ENCODE peak calls at places on chromosomes 6 and 20, in eight cellular contexts. S is WERI-Rb-1; N is trophoblast cell; I is cardiac muscle cell; Y is CD8-positive, alpha-beta T cell; E is aorta; K is neuronal stem cell; X is PC-3. A is an unnamed sample. For H3K27me3 and H3K36me3, the result is how much of the 10 kb centered on the place peaks cover.

GRCh38 chr6:6892706-6893601 is 214.8 kb upstream of the RREB1 start:
- DNase-seq in S (no peak), N (no peak), I (no peak), Y (no peak), E (no peak), K (no peak), X (no peak), A (no peak)

GRCh38 chr6:43481591-43482242 is 4.3 kb downstream of the TJAP1 start:
- DNase-seq in S (no peak), N (peak), I (no peak), Y (no peak), E (no peak), K (no peak), X (peak), A (no peak)

GRCh38 chr20:15061955-15062354 is 724.5 kb upstream of the FLRT3 start:
- DNase-seq in S (no peak), N (peak), I (no peak), Y (no peak), E (no peak), K (no peak), X (peak), A (peak)

GRCh38 chr6:30844118-30844535 is 40.2 kb upstream of the DDR1 start:
- DNase-seq in S (no peak), N (peak), I (peak), Y (no peak), E (no peak), K (peak), X (no peak), A (peak)

GRCh38 chr6:44667226-44667625 is 279.7 kb downstream of the CDC5L start:
- DNase-seq in S (no peak), N (no peak), I (peak), Y (no peak), E (no peak), K (peak), X (peak), A (peak)

GRCh38 chr6:147211349-147211748 is 7.1 kb downstream of the STXBP5 start:
- DNase-seq in S (no peak), N (no peak), I (no peak), Y (no peak), E (no peak), K (no peak), X (no peak), A (no peak)

GRCh38 chr6:156787569-156788492 is 10.7 kb downstream of the ARID1B start:
- DNase-seq in S (no peak), N (no peak), I (no peak), Y (no peak), E (no peak), K (no peak), X (no peak), A (peak)

GRCh38 chr20:11919046-11919445 is 1.4 kb downstream of the BTBD3 start:
- DNase-seq in S (peak), N (no peak), I (peak), Y (no peak), E (no peak), K (no peak), X (no peak), A (no peak)

GRCh38 chr6:20492099-20492498 is 42.2 kb upstream of the CDKAL1 start:
- DNase-seq in S (no peak), N (no peak), I (no peak), Y (no peak), E (no peak), K (no peak), X (no peak), A (no peak)

GRCh38 chr6:157707576-157707975 is 115.5 kb upstream of the SNX9 start:
- DNase-seq in S (no peak), N (no peak), I (no peak), Y (no peak), E (no peak), K (no peak), X (no peak), A (no peak)

GRCh38 chr20:58634818-58635665 is 16.0 kb upstream of the STX16 start:
- DNase-seq in S (no peak), N (no peak), I (no peak), Y (no peak), E (peak), K (no peak), X (no peak), A (no peak)

GRCh38 chr6:15956205-15957106 is 172.4 kb upstream of the MYLIP start:
- DNase-seq in S (no peak), N (no peak), I (peak), Y (no peak), E (no peak), K (no peak), X (no peak), A (no peak)

GRCh38 chr6:166903027-166903426 is 53.3 kb downstream of the RNASET2 start:
- DNase-seq in S (no peak), N (peak), I (peak), Y (no peak), E (no peak), K (no peak), X (no peak), A (no peak)

GRCh38 chr6:14458669-14459266 is 341.2 kb downstream of the CD83 start:
- DNase-seq in S (no peak), N (no peak), I (peak), Y (no peak), E (no peak), K (no peak), X (peak), A (no peak)

GRCh38 chr6:107511410-107512070 is 21.6 kb downstream of the SOBP start:
- DNase-seq in S (no peak), N (no peak), I (peak), Y (no peak), E (peak), K (no peak), X (no peak), A (no peak)

GRCh38 chr20:61422636-61423425 is 170.8 kb downstream of the CDH4 start:
- DNase-seq in S (no peak), N (no peak), I (no peak), Y (no peak), E (no peak), K (no peak), X (no peak), A (peak)

GRCh38 chr6:34248727-34249468 is at the start of gene SMIM29:
- DNase-seq in S (peak), N (peak), I (peak), Y (peak), E (peak), K (peak), X (peak), A (peak)

GRCh38 chr6:132768051-132768517 is 10.4 kb upstream of the VNN2 start:
- DNase-seq in S (peak), N (peak), I (peak), Y (no peak), E (no peak), K (peak), X (peak), A (peak)

GRCh38 chr20:61615806-61616205 is 363.7 kb downstream of the CDH4 start:
- DNase-seq in S (no peak), N (no peak), I (no peak), Y (no peak), E (no peak), K (no peak), X (no peak), A (no peak)

GRCh38 chr6:88725111-88725711 is 238.2 kb downstream of the RNGTT start:
- DNase-seq in S (peak), N (peak), I (peak), Y (no peak), E (no peak), K (no peak), X (no peak), A (peak)

GRCh38 chr6:46013639-46014038 is 2.0 kb downstream of the CLIC5 start:
- DNase-seq in S (no peak), N (no peak), I (no peak), Y (no peak), E (no peak), K (no peak), X (no peak), A (no peak)

GRCh38 chr6:158042245-158042798 is 60.7 kb downstream of the SYNJ2 start:
- DNase-seq in S (no peak), N (peak), I (peak), Y (no peak), E (peak), K (no peak), X (peak), A (no peak)

GRCh38 chr6:131258816-131259476 is 123.7 kb downstream of the AKAP7 start:
- DNase-seq in S (peak), N (no peak), I (no peak), Y (no peak), E (no peak), K (no peak), X (peak), A (peak)

GRCh38 chr6:6008648-6009421 is 2.1 kb upstream of the NRN1 start:
- DNase-seq in S (peak), N (peak), I (peak), Y (peak), E (peak), K (peak), X (peak), A (peak)

GRCh38 chr20:33192912-33193501 is 24.1 kb upstream of the BPIFA3 start:
- DNase-seq in S (no peak), N (no peak), I (no peak), Y (no peak), E (no peak), K (no peak), X (no peak), A (peak)

GRCh38 chr6:50850223-50850751 is 31.6 kb downstream of the TFAP2B start:
- DNase-seq in S (peak), N (peak), I (no peak), Y (no peak), E (no peak), K (no peak), X (peak), A (peak)
- H3K27me3 ChIP-seq in S (under half), N (under half), I (half or more), Y (under half), E (under half), K (under half), X (half or more), A (half or more)

DNA sequence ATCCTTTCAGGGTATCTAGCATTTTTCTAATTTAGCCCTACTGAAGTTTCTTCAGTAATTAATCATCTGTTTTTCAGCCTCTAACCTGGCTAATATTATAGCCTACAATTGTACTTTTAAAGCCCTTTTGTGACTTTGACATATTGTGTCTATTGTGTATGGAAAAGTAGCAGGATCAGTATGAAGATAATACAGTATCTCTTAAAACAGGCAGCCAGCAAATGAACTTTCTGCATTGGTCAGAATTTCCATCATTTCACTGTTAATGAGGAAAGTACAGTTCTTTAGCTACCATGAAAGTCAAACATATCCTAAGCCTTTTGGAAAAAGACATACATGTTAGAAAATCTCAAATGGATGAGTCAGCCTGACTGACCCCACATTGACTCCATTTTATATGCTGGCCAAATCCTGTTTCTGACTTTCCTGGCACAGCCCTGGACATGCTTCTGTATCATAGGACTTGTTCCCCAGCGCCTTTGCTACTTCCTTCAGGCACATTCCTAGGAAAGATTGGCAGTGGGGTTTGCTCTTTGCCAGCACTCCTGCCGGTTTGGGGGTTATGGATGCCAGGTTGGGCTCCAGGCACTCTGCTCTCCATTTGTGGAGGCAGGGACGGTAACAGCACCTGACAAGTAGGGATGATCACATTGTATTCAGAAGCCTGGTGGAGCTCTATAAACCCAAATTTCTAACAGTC is 43.6 kb downstream of the TOP1 start:
- DNase-seq in S (no peak), N (no peak), I (peak), Y (no peak), E (no peak), K (no peak), X (peak), A (no peak)
- H3K36me3 ChIP-seq in S (under half), N (under half), I (under half), Y (under half), E (under half), K (half or more), X (half or more), A (under half)

DNA sequence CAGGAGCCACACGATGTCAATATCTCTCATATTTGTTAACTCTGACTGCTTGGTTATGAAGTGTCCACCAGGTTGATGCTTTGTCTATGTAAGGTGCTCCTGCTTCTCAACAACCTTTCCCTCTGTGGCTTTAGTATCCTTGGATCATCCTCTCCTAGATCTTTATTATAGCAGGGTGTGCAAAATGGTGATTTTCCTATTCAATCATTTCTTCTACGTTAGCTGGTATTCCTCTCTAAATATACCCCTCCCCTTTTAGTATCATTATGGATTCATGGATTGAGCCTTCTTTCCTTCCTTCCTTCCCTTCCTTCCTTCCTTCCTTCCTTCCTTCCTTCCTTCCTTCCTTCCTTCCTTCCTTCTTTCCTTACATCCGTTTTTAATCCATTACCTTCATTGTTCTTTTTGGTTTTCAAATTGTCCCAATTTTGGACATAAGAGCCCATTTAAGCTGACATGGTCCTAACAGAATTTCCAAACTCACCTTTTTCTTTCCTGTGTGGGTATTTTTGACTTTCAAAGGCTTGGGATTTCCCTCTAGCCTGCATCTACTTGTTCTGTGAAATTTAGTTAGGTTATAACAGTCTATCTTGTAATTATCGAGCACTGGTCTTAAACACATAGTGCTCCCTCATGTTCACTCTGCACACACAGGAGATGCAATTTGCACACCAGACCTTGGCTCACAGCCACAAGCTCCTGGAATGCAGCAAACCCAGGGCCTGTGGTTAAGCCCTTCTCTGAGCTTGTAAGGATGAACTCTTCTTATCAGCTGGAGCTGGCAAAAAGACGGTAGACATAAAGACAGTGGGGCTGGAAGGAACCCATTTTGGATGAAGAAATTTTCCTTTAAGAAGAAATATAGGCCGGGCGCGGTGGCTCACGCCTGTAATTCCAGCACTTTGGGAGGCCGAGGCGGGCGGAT is 109.9 kb downstream of the SLC24A3 start:
- DNase-seq in S (no peak), N (no peak), I (no peak), Y (no peak), E (no peak), K (no peak), X (no peak), A (no peak)
- H3K27me3 ChIP-seq in S (under half), N (under half), I (under half), Y (under half), E (under half), K (under half), X (half or more), A (under half)

GRCh38 chr20:38005866-38006265 is 27.4 kb downstream of the TTI1 start:
- DNase-seq in S (no peak), N (no peak), I (no peak), Y (no peak), E (no peak), K (no peak), X (no peak), A (no peak)
- H3K36me3 ChIP-seq in S (half or more), N (under half), I (under half), Y (under half), E (under half), K (half or more), X (under half), A (half or more)

GRCh38 chr20:46055269-46055668 is 26.3 kb downstream of the SLC12A5 start:
- DNase-seq in S (no peak), N (no peak), I (no peak), Y (no peak), E (no peak), K (no peak), X (no peak), A (no peak)
- H3K27me3 ChIP-seq in S (under half), N (under half), I (half or more), Y (under half), E (under half), K (under half), X (under half), A (half or more)

DNA sequence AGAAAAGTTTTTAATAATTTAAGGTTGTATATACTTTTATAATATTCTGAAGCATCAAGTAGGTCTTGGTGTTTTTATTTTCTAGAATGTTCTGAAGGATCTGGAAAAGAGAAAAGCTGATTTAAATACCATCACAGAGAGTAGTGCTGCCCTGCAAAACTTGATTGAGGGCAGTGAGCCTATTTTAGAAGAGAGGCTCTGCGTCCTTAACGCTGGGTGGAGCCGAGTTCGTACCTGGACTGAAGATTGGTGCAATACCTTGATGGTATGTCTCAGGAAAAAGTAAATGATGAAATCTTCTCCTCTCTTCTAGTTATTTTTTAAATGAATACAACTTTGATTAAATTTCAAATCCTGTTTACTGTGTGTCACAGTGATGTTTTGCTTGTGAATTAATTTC is 225.7 kb downstream of the UTRN start:
- DNase-seq in S (no peak), N (no peak), I (no peak), Y (no peak), E (no peak), K (no peak), X (no peak), A (no peak)
- H3K36me3 ChIP-seq in S (under half), N (under half), I (under half), Y (under half), E (under half), K (under half), X (under half), A (under half)

GRCh38 chr6:41336824-41337223 is 1.4 kb downstream of the NCR2 start:
- DNase-seq in S (no peak), N (no peak), I (no peak), Y (no peak), E (no peak), K (no peak), X (no peak), A (no peak)

GRCh38 chr6:41335296-41335695 is at the start of gene NCR2:
- DNase-seq in S (no peak), N (no peak), I (no peak), Y (no peak), E (no peak), K (no peak), X (no peak), A (no peak)

GRCh38 chr6:41338654-41339053 is 3.2 kb downstream of the NCR2 start:
- DNase-seq in S (no peak), N (no peak), I (no peak), Y (no peak), E (no peak), K (no peak), X (no peak), A (no peak)

GRCh38 chr6:41335943-41336342 is 535 bp downstream of the NCR2 start:
- DNase-seq in S (no peak), N (no peak), I (no peak), Y (no peak), E (no peak), K (no peak), X (no peak), A (no peak)

DNA sequence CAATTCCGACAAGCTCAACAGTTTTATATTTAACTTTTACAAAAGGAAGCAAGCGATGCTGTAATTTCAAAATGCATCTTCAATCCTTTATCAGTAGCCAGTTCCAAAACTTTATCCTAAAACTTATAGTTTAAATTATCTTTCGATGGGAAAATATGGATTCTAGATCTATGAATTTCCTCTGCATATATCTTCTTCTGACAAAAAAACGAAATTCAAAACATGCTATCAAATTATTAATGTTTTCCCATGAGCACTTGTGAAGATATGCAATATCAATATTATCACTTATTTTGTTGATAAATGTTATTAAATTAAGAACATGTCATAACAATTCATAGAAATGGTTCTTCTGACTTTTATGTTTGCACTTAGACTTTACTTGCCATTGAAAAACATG is 2.3 kb downstream of the NCR2 start:
- DNase-seq in S (no peak), N (no peak), I (no peak), Y (no peak), E (no peak), K (no peak), X (no peak), A (no peak)
- H3K27me3 ChIP-seq in S (under half), N (under half), I (under half), Y (under half), E (under half), K (under half), X (half or more), A (under half)

GRCh38 chr20:37988555-37988954 is 44.7 kb downstream of the TTI1 start:
- DNase-seq in S (no peak), N (no peak), I (no peak), Y (no peak), E (no peak), K (no peak), X (no peak), A (peak)
- H3K36me3 ChIP-seq in S (under half), N (under half), I (under half), Y (under half), E (under half), K (half or more), X (under half), A (under half)

GRCh38 chr20:50347568-50347981 is 156.9 kb downstream of the CEBPB start:
- DNase-seq in S (no peak), N (no peak), I (no peak), Y (no peak), E (no peak), K (no peak), X (no peak), A (peak)
- H3K27me3 ChIP-seq in S (under half), N (under half), I (under half), Y (under half), E (under half), K (under half), X (under half), A (under half)

GRCh38 chr6:100925756-100926155 is 44.6 kb upstream of the ASCC3 start:
- DNase-seq in S (no peak), N (no peak), I (no peak), Y (no peak), E (no peak), K (no peak), X (no peak), A (no peak)

GRCh38 chr6:100920028-100920427 is 38.9 kb upstream of the ASCC3 start:
- DNase-seq in S (no peak), N (no peak), I (no peak), Y (no peak), E (no peak), K (no peak), X (no peak), A (no peak)

GRCh38 chr6:100918152-100918551 is 37.0 kb upstream of the ASCC3 start:
- DNase-seq in S (no peak), N (no peak), I (no peak), Y (no peak), E (no peak), K (no peak), X (no peak), A (no peak)

GRCh38 chr6:100924574-100924973 is 43.4 kb upstream of the ASCC3 start:
- DNase-seq in S (no peak), N (peak), I (no peak), Y (no peak), E (peak), K (no peak), X (no peak), A (no peak)

DNA sequence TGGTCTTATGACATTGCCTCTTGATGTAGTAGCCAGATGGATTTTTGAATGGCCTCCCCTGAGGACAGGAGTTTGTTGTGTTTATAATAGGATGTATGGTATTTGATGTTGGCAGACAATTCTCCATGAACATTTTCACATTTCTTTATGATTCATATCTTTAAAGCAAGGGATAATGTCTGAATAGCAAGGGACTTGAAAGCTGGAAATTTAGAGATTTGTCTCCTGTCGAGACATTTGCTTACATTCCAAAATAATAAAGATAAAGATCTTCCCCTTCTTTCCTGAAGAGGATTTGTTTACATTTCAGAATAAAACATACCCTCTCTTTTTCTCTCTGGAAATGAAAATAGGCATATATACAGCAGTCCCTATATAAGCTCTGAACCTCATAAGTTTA is 42.4 kb upstream of the ASCC3 start:
- DNase-seq in S (no peak), N (peak), I (no peak), Y (no peak), E (no peak), K (no peak), X (no peak), A (no peak)
- H3K36me3 ChIP-seq in S (under half), N (under half), I (under half), Y (under half), E (under half), K (under half), X (under half), A (under half)

A was measured in endodermal cell.